ENCODE peak calls at places on chromosome 18, in nine cellular contexts. One of them, this sample, is unnamed.

GRCh38 chr18:75207298-75208054 is 1.5 kb downstream of the PTGR3 start:
- DNase-seq in right lobe of liver: no peak
- DNase-seq in WTC11: no peak
- DNase-seq in osteoblast: peak; percentile 94
- DNase-seq in stimulated activated CD8-positive, alpha-beta memory T cell treated with anti-CD3 and anti-CD28 coated beads, Interleukin-4, amount 100 ng/mL, for 1 hour: no peak
- DNase-seq in mucosa of descending colon: no peak
- DNase-seq in OCI-LY7: no peak
- DNase-seq in A549: no peak
- DNase-seq in nephron progenitor cell: no peak
- DNase-seq in this sample: no peak

GRCh38 chr18:8617907-8618306 is 8.7 kb downstream of the RAB12 start:
- DNase-seq in right lobe of liver: no peak
- DNase-seq in WTC11: no peak
- DNase-seq in osteoblast: no peak
- DNase-seq in stimulated activated CD8-positive, alpha-beta memory T cell treated with anti-CD3 and anti-CD28 coated beads, Interleukin-4, amount 100 ng/mL, for 1 hour: no peak
- DNase-seq in mucosa of descending colon: no peak
- DNase-seq in OCI-LY7: no peak
- DNase-seq in A549: no peak
- DNase-seq in nephron progenitor cell: no peak
- DNase-seq in this sample: no peak

GRCh38 chr18:55012041-55012440 is 52.8 kb upstream of the CCDC68 start:
- DNase-seq in right lobe of liver: no peak
- DNase-seq in WTC11: no peak
- DNase-seq in osteoblast: no peak
- DNase-seq in stimulated activated CD8-positive, alpha-beta memory T cell treated with anti-CD3 and anti-CD28 coated beads, Interleukin-4, amount 100 ng/mL, for 1 hour: no peak
- DNase-seq in mucosa of descending colon: no peak
- DNase-seq in OCI-LY7: no peak
- DNase-seq in A549: no peak
- DNase-seq in nephron progenitor cell: no peak
- DNase-seq in this sample: no peak

GRCh38 chr18:75161629-75162028 is 47.3 kb downstream of the PTGR3 start:
- DNase-seq in right lobe of liver: no peak
- DNase-seq in WTC11: no peak
- DNase-seq in osteoblast: no peak
- DNase-seq in stimulated activated CD8-positive, alpha-beta memory T cell treated with anti-CD3 and anti-CD28 coated beads, Interleukin-4, amount 100 ng/mL, for 1 hour: no peak
- DNase-seq in mucosa of descending colon: peak; percentile 65
- DNase-seq in OCI-LY7: peak; percentile 12
- DNase-seq in A549: peak; percentile 50
- DNase-seq in nephron progenitor cell: no peak
- DNase-seq in this sample: no peak

GRCh38 chr18:5295981-5296705 is 617 bp upstream of the ZBTB14 start:
- DNase-seq in right lobe of liver: peak; percentile 98
- DNase-seq in WTC11: peak; percentile 90
- DNase-seq in osteoblast: peak; percentile 99
- DNase-seq in stimulated activated CD8-positive, alpha-beta memory T cell treated with anti-CD3 and anti-CD28 coated beads, Interleukin-4, amount 100 ng/mL, for 1 hour: peak; percentile 94
- DNase-seq in mucosa of descending colon: peak; percentile 98
- DNase-seq in OCI-LY7: peak; percentile 97
- DNase-seq in A549: peak; percentile 71
- DNase-seq in nephron progenitor cell: peak; percentile 96
- DNase-seq in this sample: peak; percentile 98

GRCh38 chr18:78630981-78631510 is 348.6 kb upstream of the SALL3 start:
- DNase-seq in right lobe of liver: no peak
- DNase-seq in WTC11: no peak
- DNase-seq in osteoblast: no peak
- DNase-seq in stimulated activated CD8-positive, alpha-beta memory T cell treated with anti-CD3 and anti-CD28 coated beads, Interleukin-4, amount 100 ng/mL, for 1 hour: no peak
- DNase-seq in mucosa of descending colon: no peak
- DNase-seq in OCI-LY7: no peak
- DNase-seq in A549: no peak
- DNase-seq in nephron progenitor cell: no peak
- DNase-seq in this sample: no peak

GRCh38 chr18:31664101-31664500 is 20.3 kb downstream of the B4GALT6 start:
- DNase-seq in right lobe of liver: no peak
- DNase-seq in WTC11: no peak
- DNase-seq in osteoblast: no peak
- DNase-seq in stimulated activated CD8-positive, alpha-beta memory T cell treated with anti-CD3 and anti-CD28 coated beads, Interleukin-4, amount 100 ng/mL, for 1 hour: no peak
- DNase-seq in mucosa of descending colon: no peak
- DNase-seq in OCI-LY7: no peak
- DNase-seq in A549: no peak
- DNase-seq in nephron progenitor cell: no peak
- DNase-seq in this sample: no peak

GRCh38 chr18:12944724-12945123 is 3.1 kb upstream of the SEH1L start:
- DNase-seq in right lobe of liver: peak; percentile 75
- DNase-seq in WTC11: no peak
- DNase-seq in osteoblast: peak; percentile 73
- DNase-seq in stimulated activated CD8-positive, alpha-beta memory T cell treated with anti-CD3 and anti-CD28 coated beads, Interleukin-4, amount 100 ng/mL, for 1 hour: no peak
- DNase-seq in mucosa of descending colon: peak; percentile 60
- DNase-seq in OCI-LY7: peak; percentile 24
- DNase-seq in A549: no peak
- DNase-seq in nephron progenitor cell: no peak
- DNase-seq in this sample: peak; percentile 61

GRCh38 chr18:51100371-51101000 is 70.5 kb downstream of the SMAD4 start:
- DNase-seq in right lobe of liver: no peak
- DNase-seq in WTC11: peak; percentile 19
- DNase-seq in osteoblast: no peak
- DNase-seq in stimulated activated CD8-positive, alpha-beta memory T cell treated with anti-CD3 and anti-CD28 coated beads, Interleukin-4, amount 100 ng/mL, for 1 hour: no peak
- DNase-seq in mucosa of descending colon: no peak
- DNase-seq in OCI-LY7: no peak
- DNase-seq in A549: no peak
- DNase-seq in nephron progenitor cell: no peak
- DNase-seq in this sample: no peak

GRCh38 chr18:32777049-32777448 is 4.2 kb upstream of the KLHL14 start:
- DNase-seq in right lobe of liver: no peak
- DNase-seq in WTC11: no peak
- DNase-seq in osteoblast: no peak
- DNase-seq in stimulated activated CD8-positive, alpha-beta memory T cell treated with anti-CD3 and anti-CD28 coated beads, Interleukin-4, amount 100 ng/mL, for 1 hour: no peak
- DNase-seq in mucosa of descending colon: no peak
- DNase-seq in OCI-LY7: no peak
- DNase-seq in A549: no peak
- DNase-seq in nephron progenitor cell: no peak
- DNase-seq in this sample: no peak

GRCh38 chr18:35408843-35409261 is 31.7 kb upstream of the ZNF396 start:
- DNase-seq in right lobe of liver: no peak
- DNase-seq in WTC11: no peak
- DNase-seq in osteoblast: no peak
- DNase-seq in stimulated activated CD8-positive, alpha-beta memory T cell treated with anti-CD3 and anti-CD28 coated beads, Interleukin-4, amount 100 ng/mL, for 1 hour: no peak
- DNase-seq in mucosa of descending colon: peak; percentile 81
- DNase-seq in OCI-LY7: no peak
- DNase-seq in A549: no peak
- DNase-seq in nephron progenitor cell: no peak
- DNase-seq in this sample: no peak

GRCh38 chr18:13537022-13537780 is 189.2 kb downstream of the FAM210A start:
- DNase-seq in right lobe of liver: no peak
- DNase-seq in WTC11: no peak
- DNase-seq in osteoblast: no peak
- DNase-seq in stimulated activated CD8-positive, alpha-beta memory T cell treated with anti-CD3 and anti-CD28 coated beads, Interleukin-4, amount 100 ng/mL, for 1 hour: no peak
- DNase-seq in mucosa of descending colon: no peak
- DNase-seq in OCI-LY7: no peak
- DNase-seq in A549: no peak
- DNase-seq in nephron progenitor cell: no peak
- DNase-seq in this sample: no peak

GRCh38 chr18:77177009-77177408 is 44.4 kb upstream of the MBP start:
- DNase-seq in right lobe of liver: no peak
- DNase-seq in WTC11: no peak
- DNase-seq in osteoblast: peak; percentile 80
- DNase-seq in stimulated activated CD8-positive, alpha-beta memory T cell treated with anti-CD3 and anti-CD28 coated beads, Interleukin-4, amount 100 ng/mL, for 1 hour: no peak
- DNase-seq in mucosa of descending colon: no peak
- DNase-seq in OCI-LY7: no peak
- DNase-seq in A549: peak; percentile 3
- DNase-seq in nephron progenitor cell: no peak
- DNase-seq in this sample: no peak

GRCh38 chr18:49020621-49021021 is 69.9 kb upstream of the SMAD7 start:
- DNase-seq in right lobe of liver: no peak
- DNase-seq in WTC11: no peak
- DNase-seq in osteoblast: peak; percentile 87
- DNase-seq in stimulated activated CD8-positive, alpha-beta memory T cell treated with anti-CD3 and anti-CD28 coated beads, Interleukin-4, amount 100 ng/mL, for 1 hour: no peak
- DNase-seq in mucosa of descending colon: no peak
- DNase-seq in OCI-LY7: no peak
- DNase-seq in A549: no peak
- DNase-seq in nephron progenitor cell: no peak
- DNase-seq in this sample: no peak

GRCh38 chr18:77567202-77567601 is 317.6 kb downstream of the GALR1 start:
- DNase-seq in right lobe of liver: no peak
- DNase-seq in WTC11: no peak
- DNase-seq in osteoblast: no peak
- DNase-seq in stimulated activated CD8-positive, alpha-beta memory T cell treated with anti-CD3 and anti-CD28 coated beads, Interleukin-4, amount 100 ng/mL, for 1 hour: no peak
- DNase-seq in mucosa of descending colon: peak; percentile 15
- DNase-seq in OCI-LY7: no peak
- DNase-seq in A549: no peak
- DNase-seq in nephron progenitor cell: no peak
- DNase-seq in this sample: no peak

GRCh38 chr18:5284808-5285207 is 10.7 kb downstream of the ZBTB14 start:
- DNase-seq in right lobe of liver: no peak
- DNase-seq in WTC11: no peak
- DNase-seq in osteoblast: no peak
- DNase-seq in stimulated activated CD8-positive, alpha-beta memory T cell treated with anti-CD3 and anti-CD28 coated beads, Interleukin-4, amount 100 ng/mL, for 1 hour: no peak
- DNase-seq in mucosa of descending colon: no peak
- DNase-seq in OCI-LY7: no peak
- DNase-seq in A549: no peak
- DNase-seq in nephron progenitor cell: no peak
- DNase-seq in this sample: no peak

This sample was measured in left ventricle myocardium superior.